ENCODE peak calls at places on chromosome 10, in eight cellular contexts. One of them, this sample, is unnamed.

GRCh38 chr10:121823993-121824463 is 103.8 kb downstream of the ATE1 start:
- DNase-seq in mucosa of descending colon: no peak
- DNase-seq in Peyer's patch: no peak
- DNase-seq in AG10803: peak
- DNase-seq in B cell: peak
- DNase-seq in IMR-90: peak
- DNase-seq in cardiac fibroblast: peak
- DNase-seq in left lung: no peak
- DNase-seq in this sample: no peak

GRCh38 chr10:113557389-113558321 is 4.8 kb downstream of the HABP2 start:
- DNase-seq in mucosa of descending colon: no peak
- DNase-seq in Peyer's patch: no peak
- DNase-seq in AG10803: no peak
- DNase-seq in B cell: no peak
- DNase-seq in IMR-90: no peak
- DNase-seq in cardiac fibroblast: no peak
- DNase-seq in left lung: no peak
- DNase-seq in this sample: no peak

GRCh38 chr10:986137-986825 is 2.0 kb upstream of the GTPBP4 start:
- DNase-seq in mucosa of descending colon: no peak
- DNase-seq in Peyer's patch: no peak
- DNase-seq in AG10803: peak
- DNase-seq in B cell: no peak
- DNase-seq in IMR-90: peak
- DNase-seq in cardiac fibroblast: peak
- DNase-seq in left lung: no peak
- DNase-seq in this sample: no peak

GRCh38 chr10:23157691-23158369 is 34.3 kb upstream of the PTF1A start:
- DNase-seq in mucosa of descending colon: no peak
- DNase-seq in Peyer's patch: no peak
- DNase-seq in AG10803: peak
- DNase-seq in B cell: peak
- DNase-seq in IMR-90: peak
- DNase-seq in cardiac fibroblast: peak
- DNase-seq in left lung: no peak
- DNase-seq in this sample: no peak

GRCh38 chr10:26527018-26527417 is 88.9 kb downstream of the APBB1IP start:
- DNase-seq in mucosa of descending colon: no peak
- DNase-seq in Peyer's patch: no peak
- DNase-seq in AG10803: no peak
- DNase-seq in B cell: no peak
- DNase-seq in IMR-90: no peak
- DNase-seq in cardiac fibroblast: no peak
- DNase-seq in left lung: no peak
- DNase-seq in this sample: no peak

GRCh38 chr10:10313099-10313875 is 704.4 kb upstream of the CELF2 start:
- DNase-seq in mucosa of descending colon: no peak
- DNase-seq in Peyer's patch: no peak
- DNase-seq in AG10803: no peak
- DNase-seq in B cell: no peak
- DNase-seq in IMR-90: peak
- DNase-seq in cardiac fibroblast: peak
- DNase-seq in left lung: no peak
- DNase-seq in this sample: no peak

GRCh38 chr10:78299861-78300453 is 266.3 kb downstream of the RPS24 start:
- DNase-seq in mucosa of descending colon: no peak
- DNase-seq in Peyer's patch: no peak
- DNase-seq in AG10803: no peak
- DNase-seq in B cell: peak
- DNase-seq in IMR-90: no peak
- DNase-seq in cardiac fibroblast: no peak
- DNase-seq in left lung: no peak
- DNase-seq in this sample: no peak

GRCh38 chr10:59718246-59718645 is 8.6 kb upstream of the SLC16A9 start:
- DNase-seq in mucosa of descending colon: no peak
- DNase-seq in Peyer's patch: no peak
- DNase-seq in AG10803: no peak
- DNase-seq in B cell: no peak
- DNase-seq in IMR-90: no peak
- DNase-seq in cardiac fibroblast: no peak
- DNase-seq in left lung: no peak
- DNase-seq in this sample: no peak

GRCh38 chr10:1169981-1170866 is 114.0 kb downstream of the WDR37 start:
- DNase-seq in mucosa of descending colon: no peak
- DNase-seq in Peyer's patch: peak
- DNase-seq in AG10803: no peak
- DNase-seq in B cell: no peak
- DNase-seq in IMR-90: no peak
- DNase-seq in cardiac fibroblast: no peak
- DNase-seq in left lung: no peak
- DNase-seq in this sample: no peak

GRCh38 chr10:22988581-22989360 is 60.9 kb downstream of the ARMC3 start:
- DNase-seq in mucosa of descending colon: no peak
- DNase-seq in Peyer's patch: no peak
- DNase-seq in AG10803: peak
- DNase-seq in B cell: peak
- DNase-seq in IMR-90: peak
- DNase-seq in cardiac fibroblast: peak
- DNase-seq in left lung: no peak
- DNase-seq in this sample: peak

GRCh38 chr10:125441151-125441550 is 241.8 kb downstream of the TEX36 start:
- DNase-seq in mucosa of descending colon: no peak
- DNase-seq in Peyer's patch: no peak
- DNase-seq in AG10803: peak
- DNase-seq in B cell: no peak
- DNase-seq in IMR-90: peak
- DNase-seq in cardiac fibroblast: peak
- DNase-seq in left lung: no peak
- DNase-seq in this sample: no peak

GRCh38 chr10:109592391-109592790 is 330.9 kb downstream of the XPNPEP1 start:
- DNase-seq in mucosa of descending colon: no peak
- DNase-seq in Peyer's patch: no peak
- DNase-seq in AG10803: no peak
- DNase-seq in B cell: no peak
- DNase-seq in IMR-90: no peak
- DNase-seq in cardiac fibroblast: no peak
- DNase-seq in left lung: no peak
- DNase-seq in this sample: no peak

GRCh38 chr10:120823251-120823650 is 27.9 kb upstream of the WDR11 start:
- DNase-seq in mucosa of descending colon: no peak
- DNase-seq in Peyer's patch: no peak
- DNase-seq in AG10803: peak
- DNase-seq in B cell: no peak
- DNase-seq in IMR-90: no peak
- DNase-seq in cardiac fibroblast: no peak
- DNase-seq in left lung: no peak
- DNase-seq in this sample: no peak

GRCh38 chr10:13386021-13386420 is 37.9 kb upstream of the SEPHS1 start:
- DNase-seq in mucosa of descending colon: no peak
- DNase-seq in Peyer's patch: no peak
- DNase-seq in AG10803: no peak
- DNase-seq in B cell: no peak
- DNase-seq in IMR-90: no peak
- DNase-seq in cardiac fibroblast: no peak
- DNase-seq in left lung: no peak
- DNase-seq in this sample: no peak

GRCh38 chr10:132904169-132904813 is 38.1 kb downstream of the CFAP46 start:
- DNase-seq in mucosa of descending colon: peak
- DNase-seq in Peyer's patch: no peak
- DNase-seq in AG10803: no peak
- DNase-seq in B cell: peak
- DNase-seq in IMR-90: peak
- DNase-seq in cardiac fibroblast: peak
- DNase-seq in left lung: peak
- DNase-seq in this sample: no peak

GRCh38 chr10:59993931-59994330 is 87.6 kb upstream of the CCDC6 start:
- DNase-seq in mucosa of descending colon: no peak
- DNase-seq in Peyer's patch: no peak
- DNase-seq in AG10803: no peak
- DNase-seq in B cell: no peak
- DNase-seq in IMR-90: no peak
- DNase-seq in cardiac fibroblast: peak
- DNase-seq in left lung: no peak
- DNase-seq in this sample: no peak

GRCh38 chr10:116785867-116786266 is 43.5 kb upstream of the HSPA12A start:
- DNase-seq in mucosa of descending colon: no peak
- DNase-seq in Peyer's patch: no peak
- DNase-seq in AG10803: no peak
- DNase-seq in B cell: no peak
- DNase-seq in IMR-90: no peak
- DNase-seq in cardiac fibroblast: no peak
- DNase-seq in left lung: no peak
- DNase-seq in this sample: no peak

GRCh38 chr10:95308389-95309302 is 17.8 kb upstream of the PDLIM1 start:
- DNase-seq in mucosa of descending colon: peak
- DNase-seq in Peyer's patch: peak
- DNase-seq in AG10803: peak
- DNase-seq in B cell: no peak
- DNase-seq in IMR-90: peak
- DNase-seq in cardiac fibroblast: peak
- DNase-seq in left lung: peak
- DNase-seq in this sample: no peak

GRCh38 chr10:78944658-78945333 is 124.0 kb upstream of the ZMIZ1 start:
- DNase-seq in mucosa of descending colon: no peak
- DNase-seq in Peyer's patch: no peak
- DNase-seq in AG10803: peak
- DNase-seq in B cell: no peak
- DNase-seq in IMR-90: peak
- DNase-seq in cardiac fibroblast: peak
- DNase-seq in left lung: no peak
- DNase-seq in this sample: no peak

GRCh38 chr10:84589526-84590205 is 261.3 kb downstream of the CCSER2 start:
- DNase-seq in mucosa of descending colon: no peak
- DNase-seq in Peyer's patch: no peak
- DNase-seq in AG10803: no peak
- DNase-seq in B cell: no peak
- DNase-seq in IMR-90: no peak
- DNase-seq in cardiac fibroblast: no peak
- DNase-seq in left lung: no peak
- DNase-seq in this sample: no peak

GRCh38 chr10:92552310-92552709 is 21.6 kb downstream of the IDE start:
- DNase-seq in mucosa of descending colon: no peak
- DNase-seq in Peyer's patch: no peak
- DNase-seq in AG10803: no peak
- DNase-seq in B cell: no peak
- DNase-seq in IMR-90: no peak
- DNase-seq in cardiac fibroblast: no peak
- DNase-seq in left lung: no peak
- DNase-seq in this sample: no peak
- TF ChIP-seq CTCF in mucosa of descending colon: no peak
- TF ChIP-seq CTCF in Peyer's patch: no peak
- TF ChIP-seq CTCF in AG10803: peak
- TF ChIP-seq CTCF in B cell: peak
- TF ChIP-seq CTCF in IMR-90: no peak
- TF ChIP-seq CTCF in cardiac fibroblast: peak
- TF ChIP-seq CTCF in left lung: no peak
- TF ChIP-seq CTCF in this sample: no peak

GRCh38 chr10:35546824-35547225 is 58.3 kb upstream of the GJD4 start:
- DNase-seq in mucosa of descending colon: no peak
- DNase-seq in Peyer's patch: no peak
- DNase-seq in AG10803: peak
- DNase-seq in B cell: no peak
- DNase-seq in IMR-90: peak
- DNase-seq in cardiac fibroblast: peak
- DNase-seq in left lung: no peak
- DNase-seq in this sample: no peak
- TF ChIP-seq CTCF in mucosa of descending colon: no peak
- TF ChIP-seq CTCF in Peyer's patch: peak
- TF ChIP-seq CTCF in AG10803: no peak
- TF ChIP-seq CTCF in B cell: no peak
- TF ChIP-seq CTCF in IMR-90: peak
- TF ChIP-seq CTCF in cardiac fibroblast: peak
- TF ChIP-seq CTCF in left lung: no peak
- TF ChIP-seq CTCF in this sample: no peak

DNA sequence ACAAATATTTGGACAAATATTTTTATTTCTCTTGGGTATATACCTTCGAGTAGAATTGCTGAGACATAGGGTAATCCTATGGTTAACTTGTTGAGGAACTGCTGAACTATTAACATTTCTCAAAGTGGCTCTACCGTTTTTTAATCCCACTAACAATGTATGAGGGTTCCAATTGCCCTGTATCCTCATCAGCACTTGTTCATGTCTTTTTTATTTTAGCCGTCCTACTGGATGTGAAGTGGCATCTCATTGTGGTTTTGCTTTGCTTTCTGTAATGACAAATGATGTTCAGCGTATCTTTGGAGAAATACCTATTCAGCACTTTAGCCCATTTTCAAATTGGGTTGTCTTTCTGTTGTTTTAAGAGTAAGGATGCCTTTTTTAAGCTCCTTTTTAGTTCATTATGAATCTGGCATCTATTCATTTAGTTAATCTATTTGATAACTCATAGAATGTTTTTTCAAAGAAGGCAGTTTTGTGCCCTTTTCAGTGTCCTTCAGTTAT is 40.0 kb downstream of the MCU start:
- DNase-seq in mucosa of descending colon: no peak
- DNase-seq in Peyer's patch: no peak
- DNase-seq in AG10803: no peak
- DNase-seq in B cell: no peak
- DNase-seq in IMR-90: no peak
- DNase-seq in cardiac fibroblast: no peak
- DNase-seq in left lung: no peak
- DNase-seq in this sample: no peak
- TF ChIP-seq CTCF in mucosa of descending colon: no peak
- TF ChIP-seq CTCF in Peyer's patch: no peak
- TF ChIP-seq CTCF in AG10803: no peak
- TF ChIP-seq CTCF in B cell: no peak
- TF ChIP-seq CTCF in IMR-90: no peak
- TF ChIP-seq CTCF in cardiac fibroblast: no peak
- TF ChIP-seq CTCF in left lung: no peak
- TF ChIP-seq CTCF in this sample: no peak

GRCh38 chr10:8445353-8445752 is 390.9 kb downstream of the GATA3 start:
- DNase-seq in mucosa of descending colon: no peak
- DNase-seq in Peyer's patch: no peak
- DNase-seq in AG10803: no peak
- DNase-seq in B cell: no peak
- DNase-seq in IMR-90: no peak
- DNase-seq in cardiac fibroblast: no peak
- DNase-seq in left lung: no peak
- DNase-seq in this sample: no peak

GRCh38 chr10:8449909-8450308 is 395.4 kb downstream of the GATA3 start:
- DNase-seq in mucosa of descending colon: no peak
- DNase-seq in Peyer's patch: no peak
- DNase-seq in AG10803: no peak
- DNase-seq in B cell: no peak
- DNase-seq in IMR-90: no peak
- DNase-seq in cardiac fibroblast: no peak
- DNase-seq in left lung: no peak
- DNase-seq in this sample: no peak

GRCh38 chr10:8439040-8439439 is 384.6 kb downstream of the GATA3 start:
- DNase-seq in mucosa of descending colon: no peak
- DNase-seq in Peyer's patch: no peak
- DNase-seq in AG10803: no peak
- DNase-seq in B cell: no peak
- DNase-seq in IMR-90: no peak
- DNase-seq in cardiac fibroblast: no peak
- DNase-seq in left lung: no peak
- DNase-seq in this sample: no peak

GRCh38 chr10:8444630-8445029 is 390.1 kb downstream of the GATA3 start:
- DNase-seq in mucosa of descending colon: no peak
- DNase-seq in Peyer's patch: no peak
- DNase-seq in AG10803: no peak
- DNase-seq in B cell: no peak
- DNase-seq in IMR-90: no peak
- DNase-seq in cardiac fibroblast: peak
- DNase-seq in left lung: no peak
- DNase-seq in this sample: peak
- TF ChIP-seq CTCF in mucosa of descending colon: no peak
- TF ChIP-seq CTCF in Peyer's patch: no peak
- TF ChIP-seq CTCF in AG10803: no peak
- TF ChIP-seq CTCF in B cell: no peak
- TF ChIP-seq CTCF in IMR-90: peak
- TF ChIP-seq CTCF in cardiac fibroblast: no peak
- TF ChIP-seq CTCF in left lung: no peak
- TF ChIP-seq CTCF in this sample: peak